ENCODE peak calls at places on chromosome 5, in eight cellular contexts. C is AG04450, J is suprapubic skin, G is dorsolateral prefrontal cortex, D is cardiac fibroblast, K is kidney, F is astrocyte, I is epithelial cell of esophagus. O is an unnamed sample.

GRCh38 chr5:82004511-82004910 is 32.7 kb downstream of the ATG10 start:
- DNase-seq in C (peak), J (no peak), G (no peak), D (peak), K (no peak), F (peak), I (peak), O (no peak)

GRCh38 chr5:172494630-172495505 is 40.5 kb upstream of the SH3PXD2B start:
- DNase-seq in C (no peak), J (peak), G (no peak), D (no peak), K (no peak), F (no peak), I (no peak), O (no peak)

GRCh38 chr5:133995341-133995740 is 9.4 kb downstream of the VDAC1 start:
- DNase-seq in C (no peak), J (peak), G (no peak), D (no peak), K (no peak), F (no peak), I (no peak), O (no peak)

GRCh38 chr5:127739807-127740384 is 36.7 kb downstream of the CCDC192 start:
- DNase-seq in C (no peak), J (no peak), G (no peak), D (no peak), K (no peak), F (no peak), I (no peak), O (no peak)

GRCh38 chr5:148523139-148523538 is 131.2 kb downstream of the HTR4 start:
- DNase-seq in C (no peak), J (no peak), G (no peak), D (no peak), K (no peak), F (no peak), I (no peak), O (no peak)

GRCh38 chr5:27328480-27328879 is 290.1 kb upstream of the CDH9 start:
- DNase-seq in C (peak), J (no peak), G (no peak), D (peak), K (no peak), F (peak), I (peak), O (peak)

GRCh38 chr5:181217111-181217804 is 5.8 kb upstream of the TRIM41 start:
- DNase-seq in C (no peak), J (no peak), G (peak), D (peak), K (no peak), F (peak), I (peak), O (peak)

GRCh38 chr5:133232911-133233310 is 181.1 kb downstream of the HSPA4 start:
- DNase-seq in C (no peak), J (no peak), G (no peak), D (no peak), K (no peak), F (no peak), I (no peak), O (no peak)

GRCh38 chr5:33079548-33079947 is 361.2 kb upstream of the TARS1 start:
- DNase-seq in C (no peak), J (no peak), G (no peak), D (peak), K (no peak), F (no peak), I (no peak), O (no peak)

GRCh38 chr5:171610686-171611085 is 174.9 kb upstream of the SMIM23 start:
- DNase-seq in C (no peak), J (no peak), G (no peak), D (no peak), K (no peak), F (no peak), I (no peak), O (no peak)

GRCh38 chr5:147446528-147446927 is 63.3 kb downstream of the DPYSL3 start:
- DNase-seq in C (no peak), J (no peak), G (no peak), D (peak), K (no peak), F (no peak), I (no peak), O (peak)

GRCh38 chr5:76397200-76397599 is 5.9 kb upstream of the IQGAP2 start:
- DNase-seq in C (no peak), J (no peak), G (no peak), D (no peak), K (no peak), F (no peak), I (no peak), O (no peak)

GRCh38 chr5:169350759-169351240 is 49.9 kb upstream of the SLIT3 start:
- DNase-seq in C (peak), J (peak), G (no peak), D (peak), K (peak), F (peak), I (peak), O (peak)

GRCh38 chr5:124661317-124662141 is 84.9 kb downstream of the ZNF608 start:
- DNase-seq in C (peak), J (no peak), G (no peak), D (peak), K (no peak), F (peak), I (peak), O (peak)

GRCh38 chr5:89081360-89081759 is 198.4 kb upstream of the MEF2C start:
- DNase-seq in C (no peak), J (no peak), G (no peak), D (no peak), K (no peak), F (no peak), I (no peak), O (no peak)

GRCh38 chr5:175778951-175779475 is 92.4 kb upstream of the CPLX2 start:
- DNase-seq in C (no peak), J (no peak), G (peak), D (peak), K (no peak), F (peak), I (no peak), O (no peak)

GRCh38 chr5:154757647-154758406 is 2.6 kb downstream of the LARP1 start:
- DNase-seq in C (no peak), J (no peak), G (no peak), D (no peak), K (no peak), F (peak), I (peak), O (peak)

GRCh38 chr5:154761062-154761740 is 6.0 kb downstream of the LARP1 start:
- DNase-seq in C (no peak), J (no peak), G (no peak), D (no peak), K (no peak), F (no peak), I (no peak), O (no peak)

GRCh38 chr5:154758501-154758900 is 3.3 kb downstream of the LARP1 start:
- DNase-seq in C (no peak), J (no peak), G (no peak), D (no peak), K (no peak), F (no peak), I (no peak), O (peak)

GRCh38 chr5:154756871-154757646 is 1.9 kb downstream of the LARP1 start:
- DNase-seq in C (no peak), J (peak), G (peak), D (peak), K (peak), F (no peak), I (peak), O (peak)

GRCh38 chr5:154758977-154759376 is 3.8 kb downstream of the LARP1 start:
- DNase-seq in C (no peak), J (no peak), G (no peak), D (no peak), K (no peak), F (no peak), I (peak), O (no peak)
- H3K4me3 ChIP-seq in C (no peak), J (peak), G (no peak), D (no peak), K (no peak), F (peak), I (peak), O (peak)

DNA sequence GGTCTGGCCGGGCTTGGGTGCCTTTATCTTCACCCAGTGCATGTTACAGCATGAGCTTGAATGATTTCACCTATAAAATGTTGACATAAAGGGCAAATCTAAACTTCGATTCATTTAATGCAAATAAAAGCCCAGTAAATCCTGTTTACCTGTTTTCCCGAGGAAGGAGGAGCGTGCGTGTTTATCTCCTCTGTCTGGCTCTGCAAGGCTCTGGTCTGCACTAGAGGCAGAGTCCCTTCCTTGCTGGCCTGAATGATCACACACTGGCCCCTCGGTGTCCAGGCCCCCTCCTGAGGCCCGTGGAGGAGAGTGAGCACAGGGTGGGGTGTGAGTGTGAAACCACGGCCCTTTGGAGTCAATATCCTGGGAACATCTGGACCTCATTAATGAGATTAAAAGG is 125.1 kb upstream of the LHFPL2 start:
- DNase-seq in C (no peak), J (no peak), G (no peak), D (no peak), K (no peak), F (no peak), I (no peak), O (no peak)
- TF ChIP-seq CTCF in C (no peak), J (no peak), G (no peak), D (no peak), K (no peak), F (no peak), I (no peak), O (no peak)

GRCh38 chr5:72954389-72954788 is 1.5 kb upstream of the FCHO2 start:
- DNase-seq in C (no peak), J (no peak), G (no peak), D (no peak), K (no peak), F (no peak), I (no peak), O (no peak)
- H3K4me3 ChIP-seq in C (no peak), J (no peak), G (no peak), D (no peak), K (no peak), F (no peak), I (no peak), O (no peak)

DNA sequence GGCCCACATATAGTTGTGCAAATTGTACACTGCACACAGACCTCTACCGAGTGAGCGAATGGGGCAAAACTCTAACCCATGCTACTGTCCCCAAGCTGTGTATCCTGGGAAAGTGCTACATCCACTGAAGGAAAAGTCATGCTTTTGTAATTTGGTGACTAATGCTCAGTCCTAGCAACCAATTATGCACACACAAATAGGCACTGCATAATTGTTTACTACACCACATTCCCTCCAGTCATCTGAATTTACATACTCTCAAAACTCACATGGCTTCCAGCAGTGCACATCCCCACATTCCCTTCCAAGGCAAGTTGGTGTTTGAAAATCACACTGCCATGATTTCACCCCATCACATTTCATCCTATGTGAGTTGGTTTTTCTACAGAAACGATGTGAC is 125.9 kb upstream of the OSMR start:
- DNase-seq in C (peak), J (no peak), G (no peak), D (peak), K (no peak), F (peak), I (peak), O (peak)
- TF ChIP-seq CTCF in C (no peak), J (no peak), G (no peak), D (no peak), K (no peak), F (no peak), I (no peak), O (no peak)

DNA sequence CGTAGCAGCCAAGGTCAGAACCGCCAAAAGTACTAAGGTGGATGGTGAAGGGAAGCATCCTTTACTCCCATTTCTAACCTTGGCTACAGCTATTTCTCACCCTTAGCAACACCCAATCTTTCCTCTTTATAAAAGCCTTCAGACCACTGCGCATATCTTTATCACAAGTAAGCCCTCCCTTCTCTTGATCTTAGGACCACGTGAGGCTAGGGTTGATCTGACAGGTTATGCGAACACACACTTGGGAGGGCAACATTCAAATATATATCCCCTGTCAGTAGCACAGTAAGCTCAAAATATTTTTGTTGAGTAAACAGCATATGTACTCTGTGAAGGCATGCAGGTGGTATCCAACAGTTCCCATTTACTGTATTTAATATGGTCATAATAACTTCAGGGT is 1.5 kb downstream of the ARSB start:
- DNase-seq in C (no peak), J (no peak), G (no peak), D (no peak), K (no peak), F (no peak), I (no peak), O (no peak)
- H3K4me3 ChIP-seq in C (peak), J (peak), G (peak), D (peak), K (peak), F (peak), I (no peak), O (peak)

GRCh38 chr5:14260637-14261036 is 117.5 kb downstream of the TRIO start:
- DNase-seq in C (no peak), J (no peak), G (no peak), D (no peak), K (no peak), F (no peak), I (no peak), O (no peak)

GRCh38 chr5:14261237-14261636 is 118.1 kb downstream of the TRIO start:
- DNase-seq in C (no peak), J (no peak), G (no peak), D (no peak), K (no peak), F (no peak), I (no peak), O (no peak)

GRCh38 chr5:14257995-14258403 is 114.9 kb downstream of the TRIO start:
- DNase-seq in C (no peak), J (no peak), G (no peak), D (no peak), K (no peak), F (no peak), I (no peak), O (no peak)

GRCh38 chr5:14256756-14257393 is 113.7 kb downstream of the TRIO start:
- DNase-seq in C (no peak), J (no peak), G (no peak), D (no peak), K (no peak), F (no peak), I (no peak), O (no peak)

GRCh38 chr5:14258840-14259239 is 115.7 kb downstream of the TRIO start:
- DNase-seq in C (no peak), J (no peak), G (no peak), D (peak), K (no peak), F (no peak), I (no peak), O (no peak)
- TF ChIP-seq CTCF in C (no peak), J (no peak), G (no peak), D (no peak), K (peak), F (no peak), I (no peak), O (no peak)

DNA sequence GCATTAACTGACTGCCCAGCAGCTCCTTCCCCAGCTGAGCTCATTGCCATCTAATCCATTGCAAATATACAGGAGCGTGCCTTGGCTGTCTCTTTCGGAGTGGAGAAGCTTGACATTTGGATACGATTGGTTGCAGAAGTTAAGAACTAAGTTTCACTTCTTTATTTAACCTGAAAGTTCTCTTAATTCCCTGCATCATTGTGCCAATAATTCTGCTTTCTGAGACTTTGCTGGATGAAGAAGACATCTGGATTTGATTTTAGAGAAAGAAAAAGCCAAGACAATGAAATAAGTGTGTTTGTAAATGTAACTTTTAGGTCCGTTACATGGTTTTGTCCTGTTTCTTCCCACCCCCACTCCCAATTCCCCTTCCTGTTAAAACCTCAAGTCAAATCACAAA is 33.9 kb downstream of the TAS2R1 start:
- DNase-seq in C (peak), J (no peak), G (no peak), D (peak), K (no peak), F (no peak), I (no peak), O (peak)
- H3K4me3 ChIP-seq in C (peak), J (peak), G (no peak), D (no peak), K (no peak), F (no peak), I (no peak), O (peak)

DNA sequence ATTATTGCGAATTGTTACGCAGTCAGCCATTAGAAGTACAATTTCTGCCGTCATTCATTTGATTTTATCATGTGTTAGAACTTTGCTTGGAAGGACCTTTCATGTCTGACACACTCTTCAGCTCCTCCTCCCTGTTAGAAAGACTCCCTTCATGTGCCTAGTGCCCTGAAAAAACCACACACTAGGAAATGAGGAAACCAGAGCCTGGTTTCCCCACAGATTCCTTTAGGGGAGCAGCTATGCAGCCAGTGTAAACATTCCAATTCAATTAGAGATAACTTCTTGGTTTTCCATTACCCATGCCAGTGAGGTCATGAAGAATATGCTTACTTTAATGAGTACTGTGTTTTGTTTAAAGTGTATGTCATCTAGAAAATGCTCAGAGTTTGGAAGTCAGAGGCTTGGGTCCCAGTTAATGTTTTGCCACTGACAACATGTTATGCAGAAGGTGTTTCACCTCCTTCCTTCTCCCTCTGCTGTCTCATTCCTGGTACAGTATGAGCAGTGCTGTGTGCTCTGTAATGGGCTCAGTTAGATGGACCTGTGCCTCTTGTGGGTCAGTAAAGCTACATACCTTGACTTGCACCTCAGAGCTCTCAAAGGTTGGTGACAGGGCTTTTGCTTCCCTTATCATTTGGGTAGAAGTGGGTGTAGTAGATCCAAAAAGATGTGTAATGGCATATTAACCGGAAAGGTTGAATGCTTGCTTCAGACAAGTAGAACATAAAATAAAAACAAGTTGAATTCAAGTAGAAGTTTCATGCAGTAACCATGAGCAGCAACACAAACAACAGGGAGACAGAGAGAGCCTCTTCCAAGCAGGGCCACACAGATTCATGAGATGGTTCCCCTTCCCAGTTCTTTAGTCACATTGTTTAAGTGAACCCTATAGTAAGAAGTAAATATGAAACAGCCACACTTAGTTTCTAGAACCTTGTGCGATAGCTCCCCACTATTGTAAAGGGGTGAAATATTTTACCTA is 52.6 kb upstream of the TNFAIP8 start:
- DNase-seq in C (peak), J (no peak), G (no peak), D (peak), K (no peak), F (peak), I (peak), O (peak)
- TF ChIP-seq CTCF in C (peak), J (no peak), G (no peak), D (no peak), K (no peak), F (peak), I (peak), O (peak)

DNA sequence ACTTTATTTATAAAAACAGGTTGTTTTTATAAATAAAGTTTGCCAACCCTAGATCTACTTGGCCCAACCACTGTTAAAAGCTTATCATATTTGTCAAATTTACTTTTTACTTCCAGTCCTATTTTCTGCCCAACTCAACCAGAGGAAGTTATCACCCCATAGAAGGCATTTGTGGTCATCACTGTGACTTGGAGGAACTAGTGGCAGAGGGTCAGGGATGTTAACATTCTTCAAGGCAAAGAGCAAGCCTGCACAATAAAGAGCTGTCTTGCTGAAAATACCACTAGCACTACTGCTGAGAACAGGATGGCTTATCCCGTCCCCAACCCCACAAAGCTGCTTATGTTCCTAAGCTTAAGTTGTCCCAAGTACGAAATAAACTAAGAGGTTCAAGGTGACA is 22.3 kb downstream of the TTC33 start:
- DNase-seq in C (no peak), J (no peak), G (no peak), D (no peak), K (no peak), F (no peak), I (no peak), O (no peak)
- H3K4me3 ChIP-seq in C (no peak), J (no peak), G (no peak), D (no peak), K (no peak), F (no peak), I (no peak), O (no peak)

DNA sequence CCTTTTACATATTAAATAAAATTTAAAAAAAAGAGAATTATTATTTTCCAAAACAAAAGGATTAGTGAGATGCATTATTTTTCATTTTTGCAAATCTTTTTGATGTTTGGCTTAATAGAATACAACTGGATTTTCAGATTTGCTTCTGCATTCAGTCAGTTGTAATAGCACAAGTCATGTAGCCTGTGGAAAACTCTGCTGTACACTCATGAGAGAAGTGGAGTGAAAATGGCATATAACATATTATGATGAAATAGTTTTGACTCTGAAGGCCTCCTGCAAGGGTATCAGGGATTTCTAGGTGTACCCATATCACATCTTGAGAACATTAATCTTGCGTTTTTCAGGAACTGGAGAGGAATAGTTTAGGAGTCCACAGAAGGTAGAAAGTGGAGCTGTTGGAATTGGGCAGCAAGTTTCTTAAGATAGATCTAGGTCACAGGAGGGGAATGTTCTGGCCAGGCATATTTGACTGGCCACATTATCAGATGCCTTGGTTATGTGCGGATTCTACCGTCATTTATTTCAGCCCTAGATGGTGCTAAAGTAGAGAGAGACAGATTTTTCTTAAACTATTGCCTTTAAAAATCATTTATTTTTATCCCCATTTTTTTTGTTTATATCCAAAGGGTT is 16.4 kb downstream of the LNPEP start:
- DNase-seq in C (no peak), J (no peak), G (no peak), D (no peak), K (no peak), F (no peak), I (no peak), O (no peak)
- TF ChIP-seq CTCF in C (no peak), J (no peak), G (no peak), D (no peak), K (no peak), F (no peak), I (no peak), O (no peak)